ENCODE peak calls at places on chromosomes 7 and 10, in nine cellular contexts. U is SK-N-SH, A is spleen, V is K562, C is PC-3, N is colonic mucosa, L is endothelial cell of umbilical vein, W is fibroblast of lung, T is tibial artery. I is an unnamed sample.

GRCh38 chr7:158957507-158957900 is 101.1 kb downstream of the DYNC2I1 start:
- DNase-seq in N (peak), A (no peak), L (no peak), W (no peak), C (peak), T (no peak), U (peak), V (no peak), I (peak)

GRCh38 chr7:79709574-79710409 is 256.3 kb upstream of the MAGI2 start:
- DNase-seq in A (no peak), V (no peak), N (peak), L (peak), T (no peak), U (no peak), W (peak), C (peak), I (no peak)

GRCh38 chr7:99037327-99037940 is 106.5 kb downstream of the SMURF1 start:
- DNase-seq in W (peak), T (no peak), L (no peak), U (no peak), C (peak), A (no peak), V (no peak), N (no peak), I (no peak)

GRCh38 chr7:120023494-120024167 is 249.3 kb upstream of the KCND2 start:
- DNase-seq in W (peak), U (no peak), V (no peak), T (no peak), L (no peak), A (no peak), C (no peak), N (no peak), I (no peak)

GRCh38 chr10:11163990-11164805 is 146.5 kb downstream of the CELF2 start:
- DNase-seq in V (no peak), C (no peak), T (no peak), L (no peak), A (peak), U (no peak), N (no peak), W (no peak), I (no peak)

GRCh38 chr10:75035975-75036708 is 75.3 kb upstream of the SAMD8 start:
- DNase-seq in T (no peak), A (no peak), V (no peak), L (no peak), U (no peak), W (peak), N (no peak), C (peak), I (no peak)

GRCh38 chr10:131727612-131728011 is 173.2 kb upstream of the PPP2R2D start:
- DNase-seq in U (no peak), T (peak), V (no peak), W (no peak), C (no peak), N (peak), A (peak), L (no peak), I (no peak)

GRCh38 chr10:101224910-101225823 is 4.1 kb downstream of the LBX1 start:
- DNase-seq in C (no peak), T (no peak), N (no peak), U (peak), L (no peak), V (no peak), A (no peak), W (no peak), I (no peak)

GRCh38 chr7:105830405-105831218 is 45.8 kb downstream of the ATXN7L1 start:
- DNase-seq in N (no peak), W (peak), L (peak), T (no peak), U (peak), C (peak), A (no peak), V (no peak), I (no peak)

GRCh38 chr10:121088524-121088923 is 237.4 kb downstream of the WDR11 start:
- DNase-seq in V (no peak), U (peak), N (no peak), L (no peak), C (peak), A (no peak), T (no peak), W (no peak), I (peak)

GRCh38 chr10:70910486-70911350 is 22.4 kb upstream of the PCBD1 start:
- DNase-seq in T (peak), A (peak), V (no peak), U (peak), C (no peak), N (no peak), W (no peak), L (no peak), I (no peak)

GRCh38 chr7:8147760-8148463 is 114.1 kb downstream of the ICA1 start:
- DNase-seq in L (no peak), W (no peak), T (no peak), U (no peak), A (no peak), C (no peak), N (no peak), V (no peak), I (no peak)

GRCh38 chr7:1290262-1291039 is 57.8 kb downstream of the UNCX start:
- DNase-seq in L (peak), V (no peak), U (no peak), T (no peak), C (peak), A (peak), N (no peak), W (peak), I (no peak)

GRCh38 chr10:29328988-29329387 is 40.1 kb downstream of the LYZL1 start:
- DNase-seq in V (no peak), L (no peak), U (no peak), T (no peak), C (no peak), N (no peak), W (peak), A (no peak), I (no peak)

GRCh38 chr7:96786261-96786997 is 76.8 kb upstream of the SEM1 start:
- DNase-seq in U (peak), T (no peak), C (no peak), A (no peak), W (no peak), L (peak), N (no peak), V (no peak), I (no peak)

GRCh38 chr10:56360583-56360966 is 484 bp downstream of the ZWINT start:
- DNase-seq in U (no peak), L (peak), C (no peak), N (no peak), A (no peak), V (no peak), W (no peak), T (no peak), I (no peak)

GRCh38 chr10:43689618-43689954 is 40.9 kb upstream of the ZNF32 start:
- DNase-seq in V (peak), N (peak), L (no peak), T (peak), A (peak), C (peak), U (peak), W (peak), I (peak)
- H3K27ac ChIP-seq in V (no peak), N (peak), L (peak), T (peak), A (peak), C (no peak), U (no peak), W (peak), I (no peak)

GRCh38 chr10:128557149-128557548 is 430.9 kb upstream of the MKI67 start:
- DNase-seq in W (no peak), C (no peak), U (no peak), T (no peak), V (no peak), N (no peak), L (no peak), A (no peak), I (no peak)
- TF ChIP-seq CTCF in W (no peak), C (no peak), U (no peak), T (no peak), V (no peak), N (no peak), L (no peak), A (no peak), I (no peak)

GRCh38 chr10:32379950-32380547 is 33.1 kb upstream of the EPC1 start:
- DNase-seq in N (no peak), C (no peak), L (no peak), V (no peak), U (no peak), T (no peak), W (no peak), A (no peak), I (no peak)
- H3K27ac ChIP-seq in N (peak), C (peak), L (no peak), V (peak), U (peak), T (peak), W (no peak), A (peak), I (no peak)

GRCh38 chr10:43667317-43667731 is 18.6 kb upstream of the ZNF32 start:
- DNase-seq in A (no peak), U (peak), T (no peak), V (peak), C (no peak), L (no peak), N (no peak), W (peak), I (no peak)
- TF ChIP-seq CTCF in A (no peak), U (peak), T (no peak), V (peak), C (no peak), L (peak), N (no peak), W (peak), I (no peak)

GRCh38 chr7:149864751-149865150 is 9.0 kb upstream of the ATP6V0E2 start:
- DNase-seq in W (no peak), A (no peak), N (no peak), C (no peak), U (no peak), L (no peak), T (no peak), V (no peak), I (no peak)

GRCh38 chr7:149866139-149866785 is 7.5 kb upstream of the ATP6V0E2 start:
- DNase-seq in V (no peak), T (no peak), N (no peak), L (no peak), W (no peak), U (no peak), A (no peak), C (no peak), I (peak)

GRCh38 chr7:149866817-149867447 is 6.8 kb upstream of the ATP6V0E2 start:
- DNase-seq in N (no peak), U (no peak), C (no peak), V (no peak), W (peak), T (no peak), A (no peak), L (no peak), I (no peak)

GRCh38 chr7:149864023-149864422 is 9.7 kb upstream of the ATP6V0E2 start:
- DNase-seq in L (no peak), N (no peak), C (no peak), W (no peak), T (no peak), V (no peak), U (no peak), A (no peak), I (no peak)

DNA sequence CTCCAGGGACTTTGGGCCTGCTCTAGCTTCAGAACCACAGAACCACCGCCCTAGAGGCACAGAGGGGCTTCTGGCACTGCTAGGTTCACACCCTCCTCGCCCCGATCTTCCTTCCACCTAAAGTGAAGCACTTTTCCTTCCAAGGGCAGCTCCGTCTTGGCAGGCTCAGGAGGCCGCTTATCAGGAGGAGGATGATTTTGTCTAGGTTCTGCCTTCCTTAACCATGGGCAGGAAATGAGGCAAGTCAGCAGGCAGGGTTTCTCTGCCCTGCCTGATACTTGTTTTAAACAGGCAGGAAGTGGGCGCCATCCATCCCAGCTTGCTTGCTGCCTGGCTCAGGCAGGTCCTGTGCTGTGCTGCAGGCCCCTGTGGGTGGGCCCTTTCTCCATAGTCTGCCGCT is 8.3 kb upstream of the ATP6V0E2 start:
- DNase-seq in N (no peak), W (peak), T (no peak), C (no peak), U (no peak), A (peak), L (peak), V (no peak), I (no peak)
- H3K27ac ChIP-seq in N (no peak), W (no peak), T (no peak), C (no peak), U (no peak), A (peak), L (no peak), V (no peak), I (peak)

DNA sequence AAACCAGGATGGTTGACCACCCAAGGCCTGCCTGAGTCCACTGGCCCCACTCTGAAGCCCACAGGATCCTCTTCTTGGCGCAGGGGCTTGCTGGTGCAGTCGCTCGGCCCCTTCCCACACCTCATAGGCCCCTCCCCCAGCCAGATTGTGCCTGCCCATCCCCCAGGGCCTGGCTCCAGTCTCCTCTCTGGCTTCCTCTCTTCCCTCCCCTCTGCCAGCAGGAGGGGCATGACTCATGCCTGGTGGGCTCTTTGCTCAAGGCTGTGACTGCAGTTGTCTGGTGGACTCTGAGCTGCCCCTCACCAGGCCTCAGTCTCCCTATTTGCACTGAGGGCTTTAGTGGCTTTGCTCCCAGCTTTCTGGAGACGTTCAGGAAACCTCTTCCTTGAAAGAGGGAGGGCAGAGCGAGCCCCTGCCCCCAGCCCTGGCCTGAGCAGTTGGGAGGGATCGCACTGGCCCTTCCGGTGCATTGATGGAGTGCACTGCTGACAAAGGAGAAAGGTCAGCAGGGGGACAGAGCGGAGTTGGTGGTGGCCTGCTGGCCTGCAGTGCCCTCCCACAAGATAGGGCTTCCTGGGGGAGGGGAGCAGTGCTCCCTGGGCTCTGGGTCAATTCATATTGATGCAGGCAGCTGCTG is 60.7 kb downstream of the ZMIZ1 start:
- DNase-seq in V (peak), U (peak), T (no peak), C (peak), N (no peak), W (peak), L (peak), A (no peak), I (peak)
- TF ChIP-seq CTCF in V (peak), U (peak), T (no peak), C (peak), N (no peak), W (peak), L (no peak), A (no peak), I (peak)

GRCh38 chr10:117556356-117556755 is 13.8 kb downstream of the EMX2 start:
- DNase-seq in N (no peak), A (no peak), C (no peak), T (no peak), W (no peak), L (no peak), U (no peak), V (no peak), I (no peak)

GRCh38 chr10:117555863-117556262 is 13.3 kb downstream of the EMX2 start:
- DNase-seq in T (no peak), U (no peak), V (no peak), L (no peak), C (no peak), W (no peak), A (peak), N (no peak), I (no peak)

GRCh38 chr10:117554371-117554770 is 11.8 kb downstream of the EMX2 start:
- DNase-seq in V (no peak), W (no peak), L (no peak), A (peak), C (no peak), T (no peak), U (no peak), N (no peak), I (no peak)

GRCh38 chr10:117553815-117554172 is 11.2 kb downstream of the EMX2 start:
- DNase-seq in T (no peak), V (no peak), L (no peak), U (no peak), N (no peak), C (no peak), A (peak), W (no peak), I (no peak)

DNA sequence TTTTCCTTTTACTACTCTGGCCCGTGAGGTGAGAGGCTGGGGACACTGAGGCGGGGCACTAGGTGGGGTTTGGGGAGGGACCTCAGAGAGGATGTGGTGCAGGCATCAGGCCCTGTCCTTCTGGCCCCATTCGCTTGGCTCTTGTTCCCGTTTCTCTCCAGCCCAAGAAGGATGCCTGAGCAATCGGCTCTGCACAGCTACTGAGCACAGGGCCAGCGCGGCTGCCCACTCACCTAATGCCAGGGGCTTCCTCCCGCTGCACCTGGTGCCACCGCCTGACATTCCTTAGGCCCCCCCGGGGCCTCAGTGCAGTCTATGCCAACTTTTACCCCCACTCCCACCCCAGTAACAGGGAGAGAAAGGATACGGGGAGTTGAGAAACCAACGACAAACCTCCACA is 12.5 kb downstream of the EMX2 start:
- DNase-seq in L (no peak), A (peak), C (no peak), V (no peak), N (no peak), U (no peak), W (no peak), T (no peak), I (no peak)
- H3K27ac ChIP-seq in L (no peak), A (no peak), C (no peak), V (no peak), N (no peak), U (no peak), W (no peak), T (peak), I (no peak)

DNA sequence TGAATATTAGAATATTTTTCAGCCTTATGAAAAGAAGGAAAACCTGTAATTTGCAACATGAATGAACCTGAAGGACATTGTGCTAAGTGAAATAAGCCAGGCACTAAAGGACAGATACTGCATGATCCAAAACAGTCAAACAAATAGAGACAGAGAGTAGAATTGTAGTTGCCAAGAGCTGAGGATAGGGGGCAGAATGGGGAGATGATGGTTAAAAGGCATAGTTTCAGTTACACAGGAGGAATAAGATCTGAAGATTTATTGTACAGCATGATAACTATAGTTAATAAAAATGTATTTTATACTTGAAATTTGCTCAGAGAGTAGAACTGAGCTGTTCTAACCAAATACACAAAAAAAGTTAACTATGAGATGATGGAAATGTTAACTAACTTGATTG is 149.0 kb upstream of the TMEM106B start:
- DNase-seq in U (no peak), T (no peak), A (no peak), C (no peak), W (no peak), N (no peak), V (no peak), L (no peak), I (no peak)
- TF ChIP-seq CTCF in U (peak), T (no peak), A (no peak), C (no peak), W (peak), N (peak), V (no peak), L (peak), I (peak)

GRCh38 chr10:31948021-31948420 is 19.4 kb upstream of the ARHGAP12 start:
- DNase-seq in U (no peak), V (no peak), L (no peak), A (no peak), W (no peak), C (no peak), T (no peak), N (no peak), I (no peak)
- H3K27ac ChIP-seq in U (no peak), V (peak), L (peak), A (no peak), W (peak), C (no peak), T (peak), N (peak), I (no peak)

GRCh38 chr10:73399054-73399453 is 14.8 kb downstream of the ANXA7 start:
- DNase-seq in A (no peak), U (no peak), W (no peak), L (no peak), C (no peak), T (no peak), N (no peak), V (no peak), I (no peak)

GRCh38 chr10:73401636-73402035 is 12.2 kb downstream of the ANXA7 start:
- DNase-seq in U (no peak), T (no peak), A (no peak), N (no peak), W (no peak), V (no peak), C (no peak), L (no peak), I (no peak)

DNA sequence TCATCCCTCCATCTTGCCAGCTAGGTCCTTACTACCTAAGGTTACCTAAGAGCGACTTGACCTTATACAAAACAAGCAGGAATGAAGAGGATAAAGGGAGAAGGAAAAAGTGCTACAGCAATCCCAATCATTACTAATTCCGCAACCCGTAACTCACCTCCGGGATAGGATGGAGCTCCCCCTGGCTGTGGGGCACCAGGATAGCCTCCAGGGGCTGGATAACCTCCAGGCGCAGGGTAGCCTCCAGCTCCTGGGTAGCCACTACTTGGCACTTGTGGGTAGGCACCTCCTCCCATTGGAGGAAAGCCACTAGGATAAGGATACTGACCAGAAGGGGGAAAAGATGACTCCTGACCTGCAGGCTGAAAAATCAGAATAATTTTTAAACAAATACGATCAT is 15.8 kb downstream of the ANXA7 start:
- DNase-seq in L (no peak), V (peak), A (no peak), C (peak), U (no peak), T (no peak), W (no peak), N (no peak), I (no peak)
- TF ChIP-seq CTCF in L (no peak), V (peak), A (no peak), C (peak), U (peak), T (no peak), W (peak), N (no peak), I (peak)

I was measured in WERI-Rb-1.